ENCODE peak calls at places on chromosomes 12 and 14, in four cellular contexts. Y is gastrocnemius medialis, C is stomach, X is IMR-90. D is an unnamed sample. For H3K4me1, the result is how much of the 10 kb centered on the place peaks cover.

GRCh38 chr12:132162508-132163031 is 18.3 kb downstream of the NOC4L start:
- DNase-seq in C (no peak), X (peak), Y (no peak), D (no peak)

GRCh38 chr12:88994537-88994936 is 357.8 kb downstream of the DUSP6 start:
- DNase-seq in X (peak), C (no peak), Y (no peak), D (no peak)

GRCh38 chr14:80468331-80469122 is 257.2 kb upstream of the DIO2 start:
- DNase-seq in Y (no peak), X (no peak), C (no peak), D (no peak)

GRCh38 chr14:50344116-50344775 is 32.1 kb downstream of the DMAC2L start:
- DNase-seq in C (no peak), X (peak), Y (no peak), D (no peak)

GRCh38 chr14:20477211-20477876 is 8.1 kb downstream of the PNP start:
- DNase-seq in Y (no peak), X (peak), C (peak), D (no peak)

GRCh38 chr12:28640519-28640918 is 450.3 kb downstream of the CCDC91 start:
- DNase-seq in C (no peak), Y (no peak), X (no peak), D (no peak)

GRCh38 chr14:30355431-30355913 is 203.5 kb upstream of the G2E3 start:
- DNase-seq in C (no peak), Y (no peak), X (no peak), D (no peak)

GRCh38 chr14:67710209-67710608 is 8.5 kb downstream of the RDH12 start:
- DNase-seq in Y (no peak), X (no peak), C (no peak), D (no peak)

GRCh38 chr12:12474931-12475485 is 87.7 kb downstream of the DUSP16 start:
- DNase-seq in X (peak), Y (no peak), C (no peak), D (peak)

GRCh38 chr12:26090853-26091510 is 33.9 kb downstream of the BHLHE41 start:
- DNase-seq in X (peak), Y (no peak), C (no peak), D (no peak)

GRCh38 chr14:35438910-35439713 is 34.6 kb upstream of the NFKBIA start:
- DNase-seq in C (no peak), Y (no peak), X (no peak), D (no peak)

GRCh38 chr14:55309761-55310365 is 38.6 kb downstream of the FBXO34 start:
- DNase-seq in Y (no peak), C (no peak), X (no peak), D (no peak)

GRCh38 chr12:57340104-57340503 is 89.1 kb upstream of the STAC3 start:
- DNase-seq in Y (peak), C (peak), X (peak), D (no peak)

GRCh38 chr12:6373022-6373787 is 2.2 kb downstream of the SCNN1A start:
- DNase-seq in Y (no peak), X (no peak), C (peak), D (peak)

GRCh38 chr12:3523058-3523457 is 32.1 kb downstream of the PRMT8 start:
- DNase-seq in X (no peak), Y (no peak), C (no peak), D (no peak)

GRCh38 chr14:44316647-44317432 is 190.2 kb downstream of the FSCB start:
- DNase-seq in Y (no peak), X (peak), C (no peak), D (no peak)

GRCh38 chr12:108967869-108968540 is 52.9 kb downstream of the SVOP start:
- DNase-seq in Y (no peak), C (no peak), X (no peak), D (no peak)

DNA sequence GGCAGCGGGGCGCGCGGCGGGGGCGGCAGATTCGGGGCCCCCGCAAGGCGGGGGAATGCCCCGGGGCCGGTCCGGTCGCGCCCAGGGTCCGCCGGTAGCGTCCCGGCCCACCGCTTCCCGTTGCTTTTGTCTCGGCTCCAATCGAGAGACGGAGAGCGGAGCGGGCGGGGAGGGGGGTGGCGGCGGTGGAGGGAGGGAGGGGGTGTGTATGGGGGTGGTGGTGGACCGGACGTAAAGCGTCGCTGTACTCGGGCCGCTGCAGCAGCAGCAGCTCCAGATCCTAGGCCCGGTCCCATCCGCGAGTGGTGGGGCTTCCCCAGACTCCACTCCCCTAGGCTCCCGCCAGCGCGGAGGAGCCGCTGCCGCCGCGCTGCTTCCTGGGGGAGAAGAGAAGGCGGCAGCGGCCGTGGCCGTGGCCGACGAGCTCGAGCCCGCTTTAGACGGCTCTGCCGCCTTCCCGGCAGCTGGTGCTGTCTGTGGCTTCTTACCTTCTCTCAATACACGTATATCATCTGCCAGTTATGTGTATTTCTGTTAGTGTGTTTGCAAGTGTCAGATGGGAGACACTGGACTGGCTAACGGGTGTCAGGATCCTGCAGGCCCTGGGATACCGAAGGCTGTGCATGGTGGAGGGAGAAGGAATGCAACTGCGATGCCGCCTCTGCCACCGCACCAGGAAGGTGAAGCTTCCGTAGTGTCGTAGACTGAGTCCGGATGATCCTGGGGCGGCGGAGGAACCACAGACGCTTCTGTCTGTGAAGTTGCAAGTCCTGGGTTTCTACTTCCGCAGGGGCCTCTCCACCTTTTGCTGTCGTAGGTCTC is 488 bp downstream of the CNOT2 start:
- DNase-seq in Y (peak), C (peak), X (peak), D (peak)
- TF ChIP-seq POLR2A in Y (no peak), C (no peak), X (no peak), D (no peak)

GRCh38 chr14:100531591-100532121 is 55.6 kb downstream of the BEGAIN start:
- DNase-seq in X (no peak), C (peak), Y (peak), D (no peak)
- H3K4me1 ChIP-seq in X (under half), C (under half), Y (under half), D (under half)

GRCh38 chr14:72609205-72609916 is 284.5 kb downstream of the DPF3 start:
- DNase-seq in Y (no peak), C (no peak), X (no peak), D (no peak)

GRCh38 chr14:72608391-72609204 is 285.3 kb downstream of the DPF3 start:
- DNase-seq in C (no peak), Y (no peak), X (peak), D (no peak)

GRCh38 chr14:72605921-72606220 is 288.0 kb downstream of the DPF3 start:
- DNase-seq in X (no peak), C (no peak), Y (no peak), D (no peak)

GRCh38 chr14:72606879-72607278 is 287.0 kb downstream of the DPF3 start:
- DNase-seq in Y (no peak), C (no peak), X (no peak), D (no peak)

DNA sequence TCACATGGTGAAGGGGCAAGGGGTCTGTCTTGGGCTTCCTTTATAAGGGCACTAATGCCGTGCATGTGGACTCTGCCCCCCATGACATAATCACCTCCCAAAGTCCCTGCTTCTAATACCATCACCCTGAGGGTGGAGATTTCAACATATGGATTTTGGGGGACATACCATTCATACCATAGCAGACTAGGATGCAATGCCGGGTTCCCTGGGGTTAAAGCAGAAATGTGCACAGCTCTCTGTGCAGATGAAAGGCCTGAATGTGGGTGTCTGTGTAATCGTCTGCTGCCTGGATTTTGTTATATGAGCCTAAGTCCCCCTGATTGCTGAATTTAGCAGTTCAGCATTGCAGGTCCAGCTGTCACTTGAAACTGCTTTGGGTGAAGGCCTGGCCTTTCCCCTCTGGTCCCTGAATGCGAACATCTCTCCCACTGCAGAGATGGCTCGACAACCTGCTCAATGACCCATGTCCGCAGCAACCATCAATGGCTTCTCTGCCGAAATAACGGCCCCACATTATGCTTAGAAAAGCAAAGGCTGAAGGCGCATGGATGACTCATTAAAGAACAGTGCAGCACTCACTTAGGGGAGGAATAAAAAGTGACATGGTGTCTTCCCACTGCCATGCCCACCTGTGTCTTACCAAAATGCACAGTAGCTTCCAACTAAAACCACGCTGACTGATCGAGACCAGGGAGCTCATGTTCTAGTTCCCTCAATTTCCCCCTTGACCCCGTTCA is 286.3 kb downstream of the DPF3 start:
- DNase-seq in X (peak), Y (no peak), C (no peak), D (no peak)
- H3K27ac ChIP-seq in X (peak), Y (no peak), C (no peak), D (no peak)

GRCh38 chr12:1367731-1368285 is 226.6 kb downstream of the FBXL14 start:
- DNase-seq in X (no peak), Y (no peak), C (no peak), D (no peak)
- TF ChIP-seq POLR2A in X (no peak), Y (no peak), C (no peak), D (no peak)

DNA sequence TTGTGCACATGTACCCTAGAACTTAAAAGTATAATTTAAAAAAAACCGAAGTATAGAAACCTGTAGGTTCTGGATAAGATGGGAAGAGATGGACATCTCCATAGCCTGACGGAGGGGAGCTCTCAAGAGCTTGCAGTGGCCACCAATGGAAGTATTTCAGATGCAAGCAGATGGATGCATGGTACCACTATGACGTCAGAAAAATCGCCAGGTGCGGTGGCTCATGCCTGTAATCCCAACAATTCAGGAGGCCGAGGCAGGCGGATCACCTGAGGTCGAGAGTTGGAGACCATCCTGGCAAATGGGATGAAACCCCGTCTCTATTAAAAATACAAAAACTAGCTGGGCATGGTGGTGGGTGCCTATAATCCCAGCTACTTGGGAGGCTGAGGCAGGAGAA is 3.4 kb downstream of the TEX22 start:
- DNase-seq in Y (no peak), C (no peak), X (no peak), D (no peak)
- H3K4me1 ChIP-seq in Y (under half), C (under half), X (under half), D (under half)

GRCh38 chr14:97978336-97978735 is 1181.2 kb downstream of the VRK1 start:
- DNase-seq in Y (peak), C (peak), X (no peak), D (peak)
- H3K27ac ChIP-seq in Y (no peak), C (no peak), X (no peak), D (peak)

GRCh38 chr14:61695695-61696527 is 598 bp downstream of the HIF1A start:
- DNase-seq in C (peak), X (peak), Y (peak), D (peak)
- TF ChIP-seq POLR2A in C (no peak), X (no peak), Y (no peak), D (no peak)

DNA sequence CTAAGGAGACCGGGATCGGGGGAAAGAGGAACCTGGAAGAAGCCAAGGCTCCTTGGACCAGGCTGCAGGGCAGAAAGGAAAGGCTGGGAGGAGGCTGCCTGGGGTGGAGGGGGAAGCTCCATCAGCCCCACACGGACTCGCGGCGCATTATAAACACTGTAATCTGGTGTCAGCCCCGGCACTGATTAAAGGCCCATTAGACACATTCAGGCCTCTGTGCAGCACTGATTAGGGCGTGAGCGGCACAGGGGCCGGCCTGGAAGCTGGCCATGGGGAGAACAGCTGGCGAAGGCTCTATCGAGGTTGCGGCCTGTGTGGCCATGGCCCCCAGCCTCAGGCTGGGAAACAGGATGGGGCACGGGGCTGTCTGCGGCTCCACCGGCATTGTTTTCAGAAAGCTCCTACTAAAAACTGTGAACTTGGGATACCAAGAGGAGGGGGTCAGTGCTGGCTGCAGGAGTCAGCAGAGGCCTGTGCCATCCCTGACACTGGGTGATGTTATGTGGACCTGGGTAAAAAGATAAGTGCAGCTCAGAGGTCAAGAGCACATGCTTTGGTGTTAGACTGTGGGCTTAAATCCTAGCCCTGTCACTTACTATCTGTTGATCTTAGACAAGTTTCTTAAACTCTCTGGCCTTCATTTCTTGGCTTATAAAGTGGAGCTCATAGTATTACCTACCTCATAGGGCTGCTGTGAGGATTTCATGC is 10.6 kb downstream of the ACVRL1 start:
- DNase-seq in Y (no peak), C (peak), X (no peak), D (no peak)
- H3K4me1 ChIP-seq in Y (under half), C (under half), X (under half), D (under half)

D was measured in Peyer's patch.